ENCODE peak calls at places on chromosome 20, in nine cellular contexts. Y is AG08395; A is stimulated activated CD4-positive, alpha-beta T cell treated with anti-CD3 and anti-CD28 coated beads, Interleukin-12 subunit alpha, Interleukin-12 subunit beta, amount 100 ng/mL, for 48 hours; Z is activated gamma-delta T cell treated with Interleukin-2 at 50 U/mL for 16 hours; K is GM03348; B is AG08396; N is dorsolateral prefrontal cortex; V is posterior cingulate gyrus; W is AG04450. H is an unnamed sample.

GRCh38 chr20:37377346-37378081 is 31.6 kb downstream of the SRC start:
- DNase-seq in K (no peak), N (no peak), A (no peak), V (peak; percentile 12), B (no peak), Y (no peak), W (no peak), Z (no peak), H (no peak)

GRCh38 chr20:8156603-8157079 is 24.6 kb downstream of the PLCB1 start:
- DNase-seq in Y (peak; percentile 27), K (peak; percentile 24), W (no peak), N (no peak), B (peak; percentile 18), V (no peak), A (no peak), Z (peak; percentile 14), H (no peak)

GRCh38 chr20:48623176-48623905 is 204.5 kb downstream of the PREX1 start:
- DNase-seq in Z (no peak), N (no peak), Y (no peak), V (peak; percentile 50), W (no peak), K (no peak), B (no peak), A (no peak), H (no peak)

GRCh38 chr20:17934141-17934862 is 34.3 kb downstream of the SNX5 start:
- DNase-seq in Z (no peak), A (no peak), Y (peak; percentile 62), V (no peak), W (no peak), B (no peak), N (no peak), K (no peak), H (no peak)

GRCh38 chr20:53984354-53984753 is 86.0 kb downstream of the BCAS1 start:
- DNase-seq in V (peak; percentile 80), W (no peak), A (no peak), Y (peak; percentile 76), B (no peak), N (no peak), K (peak; percentile 85), Z (no peak), H (no peak)

GRCh38 chr20:19774086-19774933 is 16.3 kb downstream of the RIN2 start:
- DNase-seq in Z (no peak), A (no peak), V (no peak), Y (no peak), N (no peak), B (no peak), W (no peak), K (peak; percentile 14), H (no peak)

GRCh38 chr20:51196991-51197651 is 174.2 kb upstream of the KCNG1 start:
- DNase-seq in Z (no peak), Y (peak; percentile 31), B (no peak), W (no peak), K (no peak), A (no peak), V (no peak), N (no peak), H (no peak)

GRCh38 chr20:64065973-64066341 is 3.0 kb downstream of the TCEA2 start:
- DNase-seq in W (no peak), A (peak; percentile 51), N (no peak), Y (peak; percentile 86), B (peak; percentile 86), V (no peak), K (peak; percentile 69), Z (peak; percentile 41), H (no peak)

GRCh38 chr20:44209691-44210421 is 715 bp downstream of the OSER1 start:
- DNase-seq in N (no peak), Z (no peak), W (no peak), V (peak; percentile 77), A (no peak), B (no peak), K (peak; percentile 17), Y (peak; percentile 17), H (no peak)

GRCh38 chr20:36439040-36439730 is 102.1 kb upstream of the MYL9 start:
- DNase-seq in A (peak; percentile 53), Z (peak; percentile 59), K (peak; percentile 83), N (peak; percentile 71), W (no peak), V (peak; percentile 93), B (peak; percentile 83), Y (peak; percentile 77), H (no peak)

GRCh38 chr20:34312024-34312460 is 8.9 kb upstream of the AHCY start:
- DNase-seq in B (no peak), N (no peak), Z (no peak), V (peak; percentile 51), Y (no peak), W (no peak), K (no peak), A (no peak), H (no peak)

GRCh38 chr20:38321959-38322598 is 18.1 kb downstream of the BPI start:
- DNase-seq in B (peak; percentile 73), K (peak; percentile 85), W (peak; percentile 45), Y (peak; percentile 78), Z (no peak), V (peak; percentile 76), N (no peak), A (no peak), H (no peak)

GRCh38 chr20:9407805-9408421 is 106.5 kb upstream of the LAMP5 start:
- DNase-seq in Z (peak; percentile 14), A (peak; percentile 17), K (peak; percentile 68), V (no peak), W (peak; percentile 60), B (peak; percentile 65), N (no peak), Y (peak; percentile 74), H (peak; percentile 64)

GRCh38 chr20:12528591-12529041 is 480.2 kb upstream of the SPTLC3 start:
- DNase-seq in W (no peak), V (no peak), Z (no peak), N (no peak), B (no peak), A (no peak), K (no peak), Y (no peak), H (no peak)

GRCh38 chr20:45109634-45110033 is 5.3 kb downstream of the WFDC5 start:
- DNase-seq in N (no peak), B (no peak), A (no peak), Y (no peak), Z (no peak), W (no peak), K (no peak), V (no peak), H (no peak)

GRCh38 chr20:47360489-47361267 is 4.2 kb upstream of the ZMYND8 start:
- DNase-seq in N (peak; percentile 60), V (peak; percentile 89), A (no peak), Z (no peak), K (peak; percentile 60), Y (peak; percentile 38), B (peak; percentile 63), W (peak; percentile 90), H (peak; percentile 93)

GRCh38 chr20:12575352-12576095 is 433.2 kb upstream of the SPTLC3 start:
- DNase-seq in K (no peak), A (no peak), N (no peak), V (no peak), Z (no peak), Y (no peak), W (no peak), B (no peak), H (no peak)

GRCh38 chr20:33387177-33387576 is 14.1 kb downstream of the CDK5RAP1 start:
- DNase-seq in B (no peak), N (no peak), K (peak; percentile 48), Y (no peak), V (no peak), A (no peak), Z (no peak), W (no peak), H (no peak)

GRCh38 chr20:57876163-57876562 is 166.3 kb upstream of the PMEPA1 start:
- DNase-seq in N (no peak), K (no peak), Y (no peak), Z (no peak), V (no peak), B (no peak), A (no peak), W (no peak), H (no peak)

GRCh38 chr20:48717095-48717958 is 110.5 kb downstream of the PREX1 start:
- DNase-seq in V (no peak), B (no peak), K (no peak), Y (no peak), N (no peak), A (no peak), W (no peak), Z (no peak), H (no peak)

GRCh38 chr20:49685161-49685601 is 28.5 kb downstream of the B4GALT5 start:
- DNase-seq in Z (no peak), K (peak; percentile 32), B (no peak), N (no peak), Y (no peak), V (no peak), W (no peak), A (no peak), H (no peak)

GRCh38 chr20:38723069-38723981 is 961 bp upstream of the SLC32A1 start:
- DNase-seq in N (no peak), Z (no peak), A (no peak), V (no peak), W (no peak), K (no peak), B (peak; percentile 30), Y (no peak), H (no peak)

GRCh38 chr20:60054716-60055371 is 96.6 kb downstream of the CDH26 start:
- DNase-seq in W (no peak), B (no peak), Y (no peak), K (no peak), Z (no peak), N (no peak), A (no peak), V (peak; percentile 28), H (no peak)

GRCh38 chr20:31595380-31595653 is 9.8 kb upstream of the ID1 start:
- DNase-seq in K (no peak), N (no peak), Y (no peak), B (no peak), W (no peak), V (no peak), A (no peak), Z (no peak), H (no peak)

GRCh38 chr20:53539516-53539915 is 54.1 kb downstream of the ZNF217 start:
- DNase-seq in A (no peak), B (no peak), N (no peak), Y (no peak), W (no peak), K (no peak), Z (no peak), V (no peak), H (no peak)

GRCh38 chr20:3222635-3223600 is 13.6 kb downstream of the ITPA start:
- DNase-seq in Z (peak; percentile 53), B (no peak), N (no peak), V (no peak), K (no peak), W (no peak), Y (no peak), A (no peak), H (peak; percentile 83)

GRCh38 chr20:48574383-48574782 is 253.4 kb downstream of the PREX1 start:
- DNase-seq in W (no peak), B (no peak), V (no peak), N (no peak), Z (no peak), A (no peak), Y (no peak), K (no peak), H (no peak)

GRCh38 chr20:46004813-46005505 is 3.7 kb upstream of the MMP9 start:
- DNase-seq in W (no peak), V (no peak), Y (no peak), Z (peak; percentile 35), B (no peak), A (no peak), K (no peak), N (no peak), H (peak; percentile 85)

GRCh38 chr20:19921349-19921793 is 95.8 kb upstream of the NAA20 start:
- DNase-seq in N (no peak), V (no peak), W (no peak), K (peak; percentile 72), Y (peak; percentile 75), Z (no peak), A (no peak), B (no peak), H (no peak)